ENCODE peak calls at places on chromosomes 5 and 9, in four cellular contexts. One of them, this sample, is unnamed.

GRCh38 chr9:87570000-87570834 is 72.5 kb downstream of the DAPK1 start:
- DNase-seq in RWPE2: no peak
- DNase-seq in mammary epithelial cell: no peak
- DNase-seq in thoracic aorta: no peak
- DNase-seq in this sample: no peak

GRCh38 chr9:5042661-5043178 is 57.6 kb downstream of the JAK2 start:
- DNase-seq in RWPE2: no peak
- DNase-seq in mammary epithelial cell: no peak
- DNase-seq in thoracic aorta: no peak
- DNase-seq in this sample: no peak

GRCh38 chr9:15837079-15837679 is 284.3 kb downstream of the CCDC171 start:
- DNase-seq in RWPE2: no peak
- DNase-seq in mammary epithelial cell: peak; percentile 45
- DNase-seq in thoracic aorta: no peak
- DNase-seq in this sample: no peak

GRCh38 chr5:168829922-168830417 is 250.8 kb upstream of the PANK3 start:
- DNase-seq in RWPE2: no peak
- DNase-seq in mammary epithelial cell: no peak
- DNase-seq in thoracic aorta: no peak
- DNase-seq in this sample: no peak

GRCh38 chr9:132486706-132487350 is 76.8 kb downstream of the CFAP77 start:
- DNase-seq in RWPE2: no peak
- DNase-seq in mammary epithelial cell: no peak
- DNase-seq in thoracic aorta: no peak
- DNase-seq in this sample: no peak

GRCh38 chr9:123555612-123556011 is 199.6 kb downstream of the CRB2 start:
- DNase-seq in RWPE2: no peak
- DNase-seq in mammary epithelial cell: no peak
- DNase-seq in thoracic aorta: no peak
- DNase-seq in this sample: no peak

GRCh38 chr5:57503433-57503832 is 20.8 kb upstream of the ACTBL2 start:
- DNase-seq in RWPE2: no peak
- DNase-seq in mammary epithelial cell: no peak
- DNase-seq in thoracic aorta: no peak
- DNase-seq in this sample: no peak

GRCh38 chr5:37774912-37775483 is 64.8 kb downstream of the GDNF start:
- DNase-seq in RWPE2: no peak
- DNase-seq in mammary epithelial cell: peak; percentile 32
- DNase-seq in thoracic aorta: no peak
- DNase-seq in this sample: no peak

GRCh38 chr9:3807601-3808000 is 281.8 kb upstream of the RFX3 start:
- DNase-seq in RWPE2: no peak
- DNase-seq in mammary epithelial cell: no peak
- DNase-seq in thoracic aorta: no peak
- DNase-seq in this sample: no peak

GRCh38 chr9:20043461-20043860 is 254.6 kb upstream of the SLC24A2 start:
- DNase-seq in RWPE2: no peak
- DNase-seq in mammary epithelial cell: no peak
- DNase-seq in thoracic aorta: no peak
- DNase-seq in this sample: no peak
- TF ChIP-seq CTCF in RWPE2: no peak
- TF ChIP-seq CTCF in mammary epithelial cell: no peak
- TF ChIP-seq CTCF in thoracic aorta: no peak
- TF ChIP-seq CTCF in this sample: no peak

GRCh38 chr5:78265163-78265562 is 29.3 kb downstream of the AP3B1 start:
- DNase-seq in RWPE2: no peak
- DNase-seq in mammary epithelial cell: no peak
- DNase-seq in thoracic aorta: no peak
- DNase-seq in this sample: no peak
- H3K36me3 ChIP-seq in RWPE2: peaks cover 45% of the 10 kb centered on the region
- H3K36me3 ChIP-seq in mammary epithelial cell: peaks cover 9% of the 10 kb centered on the region
- H3K36me3 ChIP-seq in thoracic aorta: no peaks in the 10 kb centered on the region
- H3K36me3 ChIP-seq in this sample: peaks cover 8% of the 10 kb centered on the region

GRCh38 chr9:70142101-70142500 is 98.5 kb downstream of the MAMDC2 start:
- DNase-seq in RWPE2: no peak
- DNase-seq in mammary epithelial cell: no peak
- DNase-seq in thoracic aorta: no peak
- DNase-seq in this sample: no peak

GRCh38 chr9:70143394-70144130 is 99.9 kb downstream of the MAMDC2 start:
- DNase-seq in RWPE2: no peak
- DNase-seq in mammary epithelial cell: no peak
- DNase-seq in thoracic aorta: no peak
- DNase-seq in this sample: no peak

GRCh38 chr9:70145981-70146380 is 102.3 kb downstream of the MAMDC2 start:
- DNase-seq in RWPE2: no peak
- DNase-seq in mammary epithelial cell: no peak
- DNase-seq in thoracic aorta: no peak
- DNase-seq in this sample: no peak

DNA sequence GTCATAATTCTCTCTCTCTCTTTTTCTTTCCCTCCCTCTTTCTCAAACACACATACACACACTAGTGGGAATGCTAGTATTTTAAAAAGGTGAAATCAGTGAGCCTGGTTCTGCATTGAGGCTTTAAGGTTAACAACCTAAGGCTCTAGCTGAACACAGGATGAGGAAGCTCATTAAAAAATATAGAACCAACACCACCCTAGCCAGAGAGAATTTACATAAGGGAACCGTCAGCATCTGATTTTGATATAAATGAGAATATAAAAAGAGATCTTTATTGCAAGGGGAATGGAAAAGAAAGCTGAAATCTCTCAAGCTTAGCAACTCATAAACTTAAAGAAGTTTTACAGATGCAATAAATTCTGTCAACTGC is 100.5 kb downstream of the MAMDC2 start:
- DNase-seq in RWPE2: no peak
- DNase-seq in mammary epithelial cell: no peak
- DNase-seq in thoracic aorta: no peak
- DNase-seq in this sample: no peak
- H3K27ac ChIP-seq in RWPE2: no peak overlapping the region
- H3K27ac ChIP-seq in mammary epithelial cell: no peak overlapping the region
- H3K27ac ChIP-seq in thoracic aorta: no peak overlapping the region
- H3K27ac ChIP-seq in this sample: no peak overlapping the region

DNA sequence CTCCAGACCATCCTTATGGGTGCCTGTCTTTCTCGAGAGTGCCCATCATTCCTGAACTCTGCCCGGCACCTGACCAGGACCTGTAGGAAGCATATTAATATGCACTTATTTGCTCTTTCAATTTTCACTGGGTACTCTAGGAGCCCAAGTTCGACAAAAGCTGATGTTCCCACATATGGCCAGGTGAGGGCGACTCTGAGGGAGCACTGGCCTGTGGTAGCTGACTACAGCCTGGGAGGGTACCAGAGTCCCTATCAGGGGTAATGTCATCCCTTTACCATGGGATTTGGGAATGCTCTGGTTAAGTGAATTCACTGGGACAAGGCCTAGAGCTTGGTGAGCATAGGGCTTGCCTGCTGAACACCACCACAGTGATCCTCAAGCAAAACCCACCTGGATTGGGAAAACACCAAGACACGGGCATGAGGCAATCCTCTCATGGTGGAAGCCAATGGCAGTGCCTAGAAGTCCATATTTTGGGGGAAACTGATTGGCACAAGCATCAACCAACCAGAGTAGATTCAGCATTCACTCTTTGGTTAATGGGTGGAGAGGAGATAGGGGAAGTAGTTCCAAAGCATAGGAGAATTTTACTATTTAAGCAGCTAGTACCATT is 112.2 kb downstream of the MTX3 start:
- DNase-seq in RWPE2: no peak
- DNase-seq in mammary epithelial cell: peak; percentile 3
- DNase-seq in thoracic aorta: no peak
- DNase-seq in this sample: no peak
- TF ChIP-seq CTCF in RWPE2: peak; percentile 32
- TF ChIP-seq CTCF in mammary epithelial cell: peak; percentile 49
- TF ChIP-seq CTCF in thoracic aorta: no peak
- TF ChIP-seq CTCF in this sample: no peak

GRCh38 chr5:68257207-68257606 is 41.7 kb downstream of the PIK3R1 start:
- DNase-seq in RWPE2: no peak
- DNase-seq in mammary epithelial cell: no peak
- DNase-seq in thoracic aorta: no peak
- DNase-seq in this sample: no peak
- H3K36me3 ChIP-seq in RWPE2: peaks cover 4% of the 10 kb centered on the region
- H3K36me3 ChIP-seq in mammary epithelial cell: peaks cover 7% of the 10 kb centered on the region
- H3K36me3 ChIP-seq in thoracic aorta: no peaks in the 10 kb centered on the region
- H3K36me3 ChIP-seq in this sample: no peaks in the 10 kb centered on the region

GRCh38 chr9:109098960-109099308 is 20.8 kb downstream of the TMEM245 start:
- DNase-seq in RWPE2: no peak
- DNase-seq in mammary epithelial cell: no peak
- DNase-seq in thoracic aorta: no peak
- DNase-seq in this sample: no peak

GRCh38 chr9:109100543-109101201 is 19.1 kb downstream of the TMEM245 start:
- DNase-seq in RWPE2: no peak
- DNase-seq in mammary epithelial cell: no peak
- DNase-seq in thoracic aorta: no peak
- DNase-seq in this sample: no peak

GRCh38 chr9:109098221-109098959 is 21.4 kb downstream of the TMEM245 start:
- DNase-seq in RWPE2: no peak
- DNase-seq in mammary epithelial cell: peak; percentile 55
- DNase-seq in thoracic aorta: no peak
- DNase-seq in this sample: no peak

GRCh38 chr9:109101202-109101595 is 18.5 kb downstream of the TMEM245 start:
- DNase-seq in RWPE2: no peak
- DNase-seq in mammary epithelial cell: no peak
- DNase-seq in thoracic aorta: no peak
- DNase-seq in this sample: no peak

GRCh38 chr9:109101810-109102209 is 17.9 kb downstream of the TMEM245 start:
- DNase-seq in RWPE2: no peak
- DNase-seq in mammary epithelial cell: peak; percentile 91
- DNase-seq in thoracic aorta: no peak
- DNase-seq in this sample: no peak
- H3K27ac ChIP-seq in RWPE2: peak overlapping the region; percentile 64
- H3K27ac ChIP-seq in mammary epithelial cell: peak overlapping the region; percentile 64
- H3K27ac ChIP-seq in thoracic aorta: peak overlapping the region; percentile 35
- H3K27ac ChIP-seq in this sample: no peak overlapping the region

GRCh38 chr5:76485511-76485910 is 82.4 kb downstream of the IQGAP2 start:
- DNase-seq in RWPE2: no peak
- DNase-seq in mammary epithelial cell: no peak
- DNase-seq in thoracic aorta: no peak
- DNase-seq in this sample: no peak

GRCh38 chr5:76482961-76483360 is 79.9 kb downstream of the IQGAP2 start:
- DNase-seq in RWPE2: no peak
- DNase-seq in mammary epithelial cell: no peak
- DNase-seq in thoracic aorta: no peak
- DNase-seq in this sample: no peak

GRCh38 chr5:76479973-76480667 is 77.0 kb downstream of the IQGAP2 start:
- DNase-seq in RWPE2: no peak
- DNase-seq in mammary epithelial cell: no peak
- DNase-seq in thoracic aorta: no peak
- DNase-seq in this sample: no peak

GRCh38 chr5:76487784-76488183 is 84.7 kb downstream of the IQGAP2 start:
- DNase-seq in RWPE2: no peak
- DNase-seq in mammary epithelial cell: no peak
- DNase-seq in thoracic aorta: no peak
- DNase-seq in this sample: no peak

DNA sequence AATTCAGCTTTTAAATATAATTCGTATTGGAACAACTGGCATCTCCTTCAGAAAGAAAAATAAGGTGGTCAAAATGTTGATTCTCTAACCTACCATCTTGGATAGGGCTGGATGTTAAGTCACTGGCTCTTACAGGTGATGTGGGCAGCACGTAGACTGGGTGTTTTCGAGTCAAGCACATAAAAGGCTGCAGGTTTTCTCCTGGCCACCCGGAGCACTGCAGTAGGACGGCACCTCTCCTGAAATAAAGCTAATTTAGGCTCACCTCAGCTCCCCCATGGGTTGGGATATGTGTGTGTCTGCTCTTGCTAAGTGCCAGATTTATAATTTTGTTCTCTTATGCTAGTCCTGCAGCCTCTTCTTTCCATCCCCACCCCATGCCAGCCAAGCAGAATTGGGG is 80.3 kb downstream of the IQGAP2 start:
- DNase-seq in RWPE2: no peak
- DNase-seq in mammary epithelial cell: no peak
- DNase-seq in thoracic aorta: no peak
- DNase-seq in this sample: no peak
- TF ChIP-seq CTCF in RWPE2: no peak
- TF ChIP-seq CTCF in mammary epithelial cell: peak; percentile 7
- TF ChIP-seq CTCF in thoracic aorta: no peak
- TF ChIP-seq CTCF in this sample: no peak

DNA sequence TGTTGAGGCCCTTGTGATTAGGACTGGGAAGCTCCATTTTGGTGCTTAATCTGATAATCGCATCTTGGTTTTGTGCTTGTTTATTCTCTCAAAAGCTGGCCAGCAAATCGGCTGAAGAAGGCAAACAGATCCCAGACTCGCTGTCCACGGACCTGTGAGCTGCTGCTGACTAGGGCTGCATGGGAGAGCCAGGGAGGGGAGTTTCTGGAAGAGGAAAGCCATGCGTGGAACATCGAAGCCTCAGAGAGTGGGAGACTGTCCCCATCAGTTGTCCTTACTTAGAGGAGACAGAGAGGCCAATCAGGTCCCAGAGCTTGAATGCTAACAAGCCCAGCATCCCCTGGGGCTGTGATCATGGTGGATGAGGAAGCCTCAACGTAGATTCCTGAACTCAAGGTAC is 23.0 kb upstream of the FOXI1 start:
- DNase-seq in RWPE2: no peak
- DNase-seq in mammary epithelial cell: no peak
- DNase-seq in thoracic aorta: no peak
- DNase-seq in this sample: no peak
- H3K36me3 ChIP-seq in RWPE2: no peaks in the 10 kb centered on the region
- H3K36me3 ChIP-seq in mammary epithelial cell: no peaks in the 10 kb centered on the region
- H3K36me3 ChIP-seq in thoracic aorta: no peaks in the 10 kb centered on the region
- H3K36me3 ChIP-seq in this sample: no peaks in the 10 kb centered on the region

DNA sequence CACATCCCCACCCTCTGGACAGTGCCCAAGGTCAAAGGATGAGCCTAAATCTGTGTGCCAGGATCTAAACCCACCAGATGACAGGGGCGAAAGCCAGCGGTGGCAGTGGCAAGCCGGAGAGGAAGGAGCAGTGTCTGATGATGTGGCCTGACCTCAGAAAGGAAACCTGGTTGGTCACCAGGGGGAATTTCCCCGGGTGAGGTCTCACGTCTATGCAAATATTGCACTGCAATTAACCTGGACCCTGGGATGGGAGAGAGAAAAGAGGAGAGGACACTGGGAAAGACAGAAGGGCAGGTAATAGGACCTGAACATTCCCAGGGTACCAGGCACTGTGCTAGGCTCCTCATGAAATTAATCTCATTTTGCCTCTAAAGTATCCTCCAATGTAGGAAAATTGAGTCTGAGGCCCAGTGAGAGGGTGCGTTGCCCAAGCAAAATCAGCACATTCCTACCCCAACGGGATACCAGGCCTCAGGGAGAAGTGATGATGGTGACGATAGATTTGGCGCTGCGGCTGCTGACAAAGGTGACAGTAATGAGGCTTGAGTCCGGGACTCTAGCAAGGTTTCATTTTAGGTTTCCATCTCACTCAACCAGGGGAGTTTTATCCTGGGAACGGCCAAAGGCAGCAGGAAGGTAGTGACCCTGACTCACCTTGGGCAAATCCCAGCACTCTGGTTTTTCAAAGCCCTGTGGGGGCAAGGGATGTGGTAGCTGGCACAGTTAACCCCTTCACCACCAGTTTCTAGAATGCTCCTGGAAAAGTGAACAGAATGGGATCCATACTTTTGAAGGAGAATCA is 13.4 kb upstream of the TNIP1 start:
- DNase-seq in RWPE2: no peak
- DNase-seq in mammary epithelial cell: peak; percentile 82
- DNase-seq in thoracic aorta: no peak
- DNase-seq in this sample: no peak
- H3K27ac ChIP-seq in RWPE2: peak overlapping the region; percentile 100
- H3K27ac ChIP-seq in mammary epithelial cell: peak overlapping the region; percentile 96
- H3K27ac ChIP-seq in thoracic aorta: peak overlapping the region; percentile 60
- H3K27ac ChIP-seq in this sample: peak overlapping the region; percentile 36

GRCh38 chr5:159680095-159680494 is 236.2 kb upstream of the ADRA1B start:
- DNase-seq in RWPE2: no peak
- DNase-seq in mammary epithelial cell: no peak
- DNase-seq in thoracic aorta: no peak
- DNase-seq in this sample: no peak
- TF ChIP-seq CTCF in RWPE2: no peak
- TF ChIP-seq CTCF in mammary epithelial cell: no peak
- TF ChIP-seq CTCF in thoracic aorta: no peak
- TF ChIP-seq CTCF in this sample: no peak